ENCODE peak calls at places on chromosomes 16 and 17, in five cellular contexts. N is uterus, E is sigmoid colon, D is GM23248, O is lower lobe of right lung. S is an unnamed sample.

GRCh38 chr17:34672176-34672785 is 92.9 kb downstream of the TMEM132E start:
- DNase-seq in D (no peak), E (no peak), O (no peak), N (no peak), S (no peak)

GRCh38 chr17:27315322-27315721 is 21.4 kb downstream of the WSB1 start:
- DNase-seq in D (peak; percentile 95), N (peak; percentile 84), O (peak; percentile 78), E (peak; percentile 97), S (peak; percentile 14)

GRCh38 chr16:58205276-58206036 is 7.5 kb upstream of the CSNK2A2 start:
- DNase-seq in D (no peak), O (no peak), N (no peak), E (no peak), S (no peak)

GRCh38 chr17:60964160-60964559 is 286.5 kb downstream of the BCAS3 start:
- DNase-seq in O (no peak), D (no peak), E (no peak), N (no peak), S (no peak)

GRCh38 chr16:82016268-82016667 is 5.0 kb upstream of the SDR42E1 start:
- DNase-seq in N (no peak), D (peak; percentile 35), O (no peak), E (no peak), S (no peak)

GRCh38 chr16:84190731-84191388 is at the start of gene ADAD2:
- DNase-seq in N (no peak), E (no peak), D (no peak), O (no peak), S (no peak)

GRCh38 chr17:82436601-82437324 is 13.8 kb downstream of the CYBC1 start:
- DNase-seq in E (no peak), N (peak; percentile 17), D (no peak), O (no peak), S (no peak)

GRCh38 chr16:66026211-66026610 is 340.3 kb upstream of the CDH5 start:
- DNase-seq in O (no peak), N (no peak), E (no peak), D (peak; percentile 31), S (no peak)

GRCh38 chr16:27386674-27387073 is 15.3 kb upstream of the IL21R start:
- DNase-seq in N (no peak), O (no peak), D (no peak), E (no peak), S (no peak)

GRCh38 chr17:231191-231965 is 49.9 kb upstream of the DOC2B start:
- DNase-seq in N (no peak), D (no peak), E (peak; percentile 42), O (no peak), S (no peak)

GRCh38 chr16:48627148-48627547 is 17.2 kb upstream of the N4BP1 start:
- DNase-seq in O (no peak), D (no peak), N (no peak), E (no peak), S (no peak)

GRCh38 chr17:72656114-72656763 is 436.2 kb downstream of the SLC39A11 start:
- DNase-seq in D (no peak), O (no peak), E (no peak), N (no peak), S (peak; percentile 18)

GRCh38 chr16:47018223-47018891 is 44.9 kb upstream of the DNAJA2 start:
- DNase-seq in N (no peak), E (no peak), O (no peak), D (peak; percentile 45), S (no peak)

GRCh38 chr17:44219636-44220210 is at the start of gene UBTF:
- DNase-seq in N (peak; percentile 76), D (peak; percentile 77), E (peak; percentile 86), O (peak; percentile 76), S (peak; percentile 84)

GRCh38 chr16:67216612-67217490 is 10.1 kb upstream of the TMEM208 start:
- DNase-seq in N (no peak), D (peak; percentile 22), E (no peak), O (peak; percentile 67), S (peak; percentile 25)

GRCh38 chr16:57640612-57641011 is 12.2 kb downstream of the ADGRG1 start:
- DNase-seq in O (no peak), E (no peak), D (no peak), N (no peak), S (peak; percentile 68)

GRCh38 chr16:2229091-2229490 is 5.7 kb downstream of the E4F1 start:
- DNase-seq in N (no peak), O (no peak), E (no peak), D (no peak), S (no peak)

GRCh38 chr17:43753488-43754129 is 5.0 kb downstream of the SOST start:
- DNase-seq in N (no peak), E (peak; percentile 15), O (no peak), D (peak; percentile 66), S (no peak)

GRCh38 chr17:80832266-80832676 is 159.4 kb upstream of the CHMP6 start:
- DNase-seq in D (peak; percentile 69), N (peak; percentile 62), O (no peak), E (peak; percentile 83), S (peak; percentile 46)

GRCh38 chr17:49013311-49014205 is 16.4 kb downstream of the IGF2BP1 start:
- DNase-seq in N (no peak), O (no peak), D (peak; percentile 58), E (no peak), S (no peak)

DNA sequence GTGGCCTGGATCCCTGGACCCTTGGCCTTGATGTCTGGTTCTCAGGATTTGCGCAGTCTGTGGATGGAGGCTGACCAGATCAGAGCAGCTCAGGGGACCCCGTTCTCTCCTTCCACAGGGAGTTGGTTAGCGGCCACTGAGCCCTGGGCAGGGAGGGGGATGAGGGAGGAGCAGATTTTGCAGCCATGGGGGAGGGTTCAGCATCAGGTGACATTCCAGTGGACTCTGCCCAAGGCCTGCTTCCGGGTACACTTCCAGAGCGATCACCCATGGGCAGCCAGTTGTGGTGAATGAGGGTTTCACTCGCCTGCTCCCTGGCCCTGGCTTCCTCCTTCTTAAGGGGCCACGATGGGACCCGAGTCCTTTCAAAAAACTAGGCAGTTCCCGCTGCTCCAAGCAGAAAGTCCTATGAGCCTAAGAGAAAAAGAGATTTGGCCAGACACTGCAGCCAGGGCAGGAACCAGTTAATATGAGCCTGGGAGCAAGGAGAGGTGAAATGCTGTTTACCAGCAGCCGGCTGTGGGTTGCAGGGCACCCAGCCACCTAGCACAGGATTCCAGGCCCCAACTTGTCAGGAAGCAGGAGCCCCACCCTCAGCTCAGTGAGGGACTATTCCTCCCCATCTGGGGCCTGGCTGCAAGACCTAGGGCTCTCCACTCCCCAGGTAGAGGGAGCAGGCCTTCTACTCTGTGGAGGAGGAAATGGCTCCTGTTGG is 4.7 kb upstream of the GPRC5C start:
- DNase-seq in O (no peak), D (no peak), E (no peak), N (no peak), S (no peak)
- H3K27ac ChIP-seq in O (peak overlapping the region; percentile 65), D (no peak overlapping the region), E (no peak overlapping the region), N (no peak overlapping the region), S (no peak overlapping the region)

GRCh38 chr16:74586948-74587347 is 20.0 kb downstream of the GLG1 start:
- DNase-seq in O (no peak), E (no peak), D (no peak), N (no peak), S (no peak)
- H3K27ac ChIP-seq in O (no peak overlapping the region), E (no peak overlapping the region), D (no peak overlapping the region), N (no peak overlapping the region), S (no peak overlapping the region)

GRCh38 chr17:7438656-7439460 is 454 bp upstream of the FGF11 start:
- DNase-seq in O (no peak), D (no peak), N (no peak), E (no peak), S (no peak)

GRCh38 chr17:7436556-7437368 is 1.5 kb downstream of the TMEM102 start:
- DNase-seq in O (peak; percentile 90), D (peak; percentile 93), E (peak; percentile 87), N (peak; percentile 75), S (peak; percentile 51)

GRCh38 chr17:7437369-7437863 is 1.9 kb upstream of the FGF11 start:
- DNase-seq in N (no peak), E (no peak), D (no peak), O (no peak), S (no peak)

GRCh38 chr17:7438050-7438614 is 1.2 kb upstream of the FGF11 start:
- DNase-seq in O (peak; percentile 86), D (peak; percentile 40), E (no peak), N (peak; percentile 54), S (peak; percentile 44)

DNA sequence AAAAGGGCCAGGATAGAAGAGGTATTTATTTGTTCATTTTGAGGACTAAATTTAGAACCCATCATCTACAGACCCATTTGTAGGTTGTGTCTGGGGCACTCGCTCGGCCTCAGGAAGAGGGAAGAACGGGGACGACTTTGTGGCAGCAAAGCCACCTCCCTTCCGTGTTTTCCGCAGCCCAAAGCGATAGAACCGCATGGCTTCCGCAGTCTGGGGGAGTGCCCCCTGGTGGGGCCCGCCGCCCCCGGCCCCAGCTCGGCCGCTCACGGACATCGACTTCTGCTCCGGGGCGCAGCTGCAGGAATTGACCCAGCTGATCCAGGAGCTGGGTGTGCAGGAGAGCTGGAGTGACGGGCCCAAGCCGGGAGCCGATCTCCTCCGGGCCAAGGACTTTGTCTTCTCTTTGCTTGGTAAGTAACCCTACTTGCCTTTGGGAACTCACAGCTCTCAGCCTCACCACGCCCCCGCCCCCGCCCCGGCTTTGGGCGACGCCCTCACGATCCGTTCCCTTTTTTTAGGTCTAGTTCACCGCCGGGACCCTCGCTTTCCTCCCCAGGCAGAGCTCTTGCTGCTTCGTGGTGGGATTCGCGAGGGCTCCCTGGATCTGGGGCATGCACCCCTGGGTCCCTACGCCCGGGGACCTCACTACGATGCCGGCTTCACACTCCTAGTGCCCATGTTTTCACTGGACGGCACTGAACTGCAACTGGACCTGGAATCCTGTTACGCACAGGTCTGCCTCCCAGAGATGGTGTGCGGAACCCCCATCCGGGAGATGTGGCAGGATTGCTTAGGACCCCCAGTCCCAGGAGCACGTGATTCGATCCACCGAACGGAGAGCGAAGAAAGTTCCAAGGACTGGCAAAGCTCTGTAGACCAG is 681 bp downstream of the TMEM102 start:
- DNase-seq in D (peak; percentile 60), O (peak; percentile 81), N (no peak), E (no peak), S (no peak)
- H3K27ac ChIP-seq in D (no peak overlapping the region), O (peak overlapping the region; percentile 81), N (peak overlapping the region; percentile 44), E (peak overlapping the region; percentile 36), S (peak overlapping the region; percentile 49)

DNA sequence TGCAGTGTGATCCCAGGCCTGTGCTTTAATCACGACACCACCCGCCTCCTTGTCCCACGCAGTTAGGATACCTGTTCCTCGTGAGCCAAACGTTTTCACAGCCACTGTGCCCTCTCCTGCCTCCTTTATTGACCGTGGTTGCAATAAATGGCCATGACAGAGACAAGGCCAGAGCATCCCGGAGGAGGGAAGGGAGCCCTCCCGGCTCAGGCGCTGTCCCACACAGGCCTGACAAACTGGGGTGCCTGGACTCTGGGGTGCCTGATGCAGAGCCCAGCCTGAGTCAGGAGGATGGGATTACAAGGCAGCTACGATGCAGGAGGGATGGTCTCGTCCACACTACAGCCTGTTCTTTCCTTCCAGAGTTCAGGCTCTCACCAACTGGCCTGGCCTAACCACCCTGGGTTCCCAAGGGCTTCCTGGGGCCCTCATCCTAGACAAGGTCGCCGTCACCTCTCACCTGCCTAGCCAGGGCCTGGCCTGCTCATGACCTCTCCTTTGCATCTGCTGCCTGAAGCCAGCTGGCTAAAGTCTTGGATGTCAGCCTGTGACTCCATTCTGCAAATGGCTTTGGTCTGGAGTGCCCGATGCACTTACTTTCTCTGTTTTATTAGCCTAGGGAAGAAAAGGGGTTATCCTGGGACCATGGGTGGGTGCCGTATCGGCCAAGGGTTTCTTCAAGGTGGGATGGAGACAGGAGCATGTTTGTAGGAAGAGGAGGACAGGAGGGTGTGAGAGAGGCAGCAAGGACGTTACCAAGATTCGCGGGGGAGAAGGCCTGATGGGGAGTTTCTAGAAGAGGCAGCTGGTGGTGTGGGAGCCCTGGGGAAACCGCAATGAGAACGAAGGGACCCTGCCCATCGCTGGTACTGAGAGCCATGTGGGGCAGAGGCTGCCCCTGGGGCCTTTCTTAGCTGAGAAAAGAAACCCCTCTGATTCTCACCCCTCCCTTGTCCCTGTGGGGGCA is 234.3 kb upstream of the TNRC6C start:
- DNase-seq in D (no peak), E (no peak), N (no peak), O (no peak), S (no peak)
- H3K27ac ChIP-seq in D (no peak overlapping the region), E (no peak overlapping the region), N (no peak overlapping the region), O (no peak overlapping the region), S (peak overlapping the region; percentile 66)